ENCODE peak calls at places on chromosomes 3 and 15, in nine cellular contexts. R is Peyer's patch, P is mammary epithelial cell, D is psoas muscle, F is BJ, X is astrocyte of the spinal cord, Z is bronchial epithelial cell, A is GM23338, N is colonic mucosa. W is an unnamed sample.
A peak's percentile ranks its signal among the peaks of the same experiment; 100 is the strongest.

GRCh38 chr3:33152363-33153360 is 38.8 kb downstream of the CRTAP start:
- DNase-seq in R (no peak), P (peak; percentile 45), D (no peak), F (no peak), X (no peak), Z (peak; percentile 25), A (no peak), N (no peak), W (no peak)

GRCh38 chr15:32641517-32642059 is at the start of gene SCG5:
- DNase-seq in R (peak; percentile 55), P (no peak), D (no peak), F (no peak), X (peak; percentile 35), Z (peak; percentile 38), A (peak; percentile 96), N (peak; percentile 53), W (peak; percentile 40)

GRCh38 chr3:162780313-162780712 is 1283.7 kb downstream of the OTOL1 start:
- DNase-seq in R (no peak), P (no peak), D (no peak), F (no peak), X (no peak), Z (no peak), A (no peak), N (no peak), W (no peak)

GRCh38 chr3:27714692-27715453 is 7.2 kb downstream of the EOMES start:
- DNase-seq in R (peak; percentile 73), P (no peak), D (no peak), F (no peak), X (no peak), Z (no peak), A (peak; percentile 80), N (peak; percentile 61), W (no peak)

GRCh38 chr3:28077566-28077965 is 163.9 kb upstream of the CMC1 start:
- DNase-seq in R (no peak), P (peak; percentile 1), D (peak; percentile 11), F (no peak), X (peak; percentile 61), Z (peak; percentile 40), A (peak; percentile 71), N (no peak), W (peak; percentile 34)

GRCh38 chr15:74208901-74209559 is 6.4 kb upstream of the STRA6 start:
- DNase-seq in R (no peak), P (no peak), D (no peak), F (no peak), X (peak; percentile 72), Z (peak; percentile 27), A (peak; percentile 79), N (no peak), W (no peak)

GRCh38 chr15:74789171-74789627 is 7.3 kb downstream of the CSK start:
- DNase-seq in R (peak; percentile 74), P (no peak), D (no peak), F (no peak), X (no peak), Z (no peak), A (no peak), N (peak; percentile 92), W (no peak)

GRCh38 chr15:57922780-57923179 is 142.7 kb downstream of the ALDH1A2 start:
- DNase-seq in R (no peak), P (peak; percentile 45), D (peak; percentile 37), F (no peak), X (no peak), Z (peak; percentile 63), A (no peak), N (peak; percentile 78), W (no peak)

DNA sequence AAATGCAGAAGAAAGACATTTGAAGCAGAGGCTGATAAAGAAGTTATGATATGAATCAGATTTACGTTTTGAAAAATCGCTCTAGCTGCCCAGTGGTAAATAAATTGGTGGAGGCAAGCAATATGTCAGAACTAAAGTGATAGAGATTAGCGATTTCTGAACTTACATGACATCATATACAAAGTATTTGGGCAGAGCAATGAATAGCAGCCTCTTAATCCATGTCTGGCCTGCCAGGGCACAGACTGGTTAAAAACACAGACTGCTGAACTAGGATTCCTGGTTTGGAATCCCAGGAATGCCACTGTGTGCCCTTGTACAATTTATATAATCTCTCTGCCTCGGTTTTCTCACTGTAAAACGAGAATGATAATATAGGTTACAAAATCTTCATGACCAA is 243.1 kb upstream of the SETMAR start:
- DNase-seq in R (no peak), P (no peak), D (no peak), F (no peak), X (no peak), Z (peak; percentile 71), A (no peak), N (no peak), W (peak; percentile 97)
- TF ChIP-seq CTCF in R (no peak), P (no peak), D (no peak), F (no peak), X (no peak), Z (no peak), A (no peak), N (no peak), W (no peak)

DNA sequence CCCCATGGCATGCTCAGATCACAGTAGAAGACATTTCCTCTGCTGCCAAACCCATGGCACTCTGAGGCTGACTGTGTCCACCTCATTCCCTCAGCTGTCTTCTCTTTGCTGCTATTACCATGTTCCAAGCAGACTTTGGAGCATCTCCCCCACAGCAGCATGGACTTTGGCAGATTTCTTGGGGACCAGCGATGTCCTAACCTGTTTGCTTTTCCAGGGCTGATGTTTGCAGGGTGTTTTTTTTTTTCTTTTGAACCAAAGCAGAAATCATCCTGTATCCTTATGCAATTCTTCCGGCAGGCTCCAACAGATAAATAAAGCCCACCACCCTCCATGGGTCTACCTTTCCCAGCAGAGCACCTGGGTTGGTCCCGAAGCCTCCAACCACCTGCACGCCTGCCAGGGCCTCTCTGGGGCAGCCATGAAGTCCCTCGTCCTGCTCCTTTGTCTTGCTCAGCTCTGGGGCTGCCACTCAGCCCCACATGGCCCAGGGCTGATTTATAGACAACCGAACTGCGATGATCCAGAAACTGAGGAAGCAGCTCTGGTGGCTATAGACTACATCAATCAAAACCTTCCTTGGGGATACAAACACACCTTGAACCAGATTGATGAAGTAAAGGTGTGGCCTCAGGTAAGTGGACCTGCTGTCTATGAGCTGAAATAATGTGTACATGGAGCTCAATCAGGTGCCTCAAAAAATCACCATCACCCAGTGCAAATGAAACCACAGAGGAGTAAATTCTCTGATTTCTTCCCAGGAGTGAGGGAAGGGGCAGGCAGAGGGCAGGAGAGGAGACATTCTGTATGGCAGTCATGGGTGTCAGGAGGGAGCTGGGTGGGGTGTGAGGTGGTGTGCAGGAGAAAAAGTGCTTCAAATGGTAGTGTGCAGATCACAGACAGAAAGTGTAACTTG is at the start of gene AHSG:
- DNase-seq in R (no peak), P (no peak), D (no peak), F (no peak), X (no peak), Z (no peak), A (no peak), N (no peak), W (no peak)
- H3K4me3 ChIP-seq in R (peak within 1 kb of the TSS; percentile 24), P (no peak within 1 kb of the TSS), D (no peak within 1 kb of the TSS), F (no peak within 1 kb of the TSS), X (no peak within 1 kb of the TSS), Z (no peak within 1 kb of the TSS), A (no peak within 1 kb of the TSS), N (no peak within 1 kb of the TSS), W (no peak within 1 kb of the TSS)

GRCh38 chr3:52070724-52071621 is 14.6 kb upstream of the DUSP7 start:
- DNase-seq in R (no peak), P (no peak), D (peak; percentile 55), F (no peak), X (no peak), Z (no peak), A (no peak), N (no peak), W (no peak)
- TF ChIP-seq CTCF in R (no peak), P (no peak), D (peak; percentile 31), F (no peak), X (no peak), Z (no peak), A (no peak), N (no peak), W (no peak)

GRCh38 chr3:190122198-190122771 is 1.6 kb upstream of the P3H2 start:
- DNase-seq in R (no peak), P (peak; percentile 68), D (no peak), F (no peak), X (peak; percentile 74), Z (no peak), A (peak; percentile 19), N (no peak), W (no peak)

GRCh38 chr3:190120161-190121060 is at the start of gene P3H2:
- DNase-seq in R (peak; percentile 76), P (peak; percentile 92), D (peak; percentile 72), F (no peak), X (peak; percentile 95), Z (peak; percentile 80), A (peak; percentile 93), N (peak; percentile 78), W (peak; percentile 79)

GRCh38 chr3:190117995-190118394 is 2.7 kb downstream of the P3H2 start:
- DNase-seq in R (no peak), P (no peak), D (no peak), F (no peak), X (peak; percentile 54), Z (no peak), A (peak; percentile 34), N (no peak), W (peak; percentile 54)

GRCh38 chr3:190121061-190121765 is 516 bp upstream of the P3H2 start:
- DNase-seq in R (no peak), P (no peak), D (no peak), F (no peak), X (no peak), Z (no peak), A (no peak), N (no peak), W (no peak)

GRCh38 chr3:190119734-190120133 is 963 bp downstream of the P3H2 start:
- DNase-seq in R (no peak), P (no peak), D (no peak), F (no peak), X (no peak), Z (no peak), A (no peak), N (no peak), W (no peak)
- H3K4me3 ChIP-seq in R (peak overlapping the region; percentile 65), P (peak overlapping the region; percentile 90), D (peak overlapping the region; percentile 65), F (peak overlapping the region; percentile 81), X (peak overlapping the region; percentile 58), Z (peak overlapping the region; percentile 70), A (peak overlapping the region; percentile 80), N (peak overlapping the region; percentile 82), W (peak overlapping the region; percentile 70)

GRCh38 chr3:40387001-40387894 is at the start of gene ENTPD3:
- DNase-seq in R (peak; percentile 64), P (peak; percentile 39), D (no peak), F (no peak), X (no peak), Z (peak; percentile 50), A (peak; percentile 87), N (peak; percentile 41), W (no peak)
- TF ChIP-seq CTCF in R (no peak), P (no peak), D (no peak), F (no peak), X (no peak), Z (no peak), A (no peak), N (no peak), W (no peak)